ENCODE peak calls at places on chromosome 4, in eight cellular contexts. M is astrocyte of the spinal cord, K is mucosa of descending colon, F is left lung, Y is cardiac muscle cell, X is psoas muscle, W is brain microvascular endothelial cell, H is stomach. B is an unnamed sample.
A peak's percentile ranks its signal among the peaks of the same experiment; 100 is the strongest.

GRCh38 chr4:7217453-7218310 is 25.3 kb downstream of the SORCS2 start:
- DNase-seq in H (peak; percentile 41), W (no peak), K (peak; percentile 14), X (no peak), F (peak; percentile 68), M (no peak), Y (peak; percentile 63), B (no peak)

GRCh38 chr4:68074397-68074796 is 55.3 kb downstream of the TMPRSS11F start:
- DNase-seq in W (no peak), F (no peak), M (no peak), Y (no peak), H (no peak), X (no peak), K (no peak), B (no peak)

GRCh38 chr4:54840992-54841768 is 183.4 kb downstream of the KIT start:
- DNase-seq in Y (peak; percentile 29), X (no peak), M (peak; percentile 12), F (no peak), K (peak; percentile 7), W (peak; percentile 33), H (peak; percentile 30), B (no peak)

GRCh38 chr4:30912098-30912719 is 192.0 kb downstream of the PCDH7 start:
- DNase-seq in Y (no peak), W (peak; percentile 22), F (no peak), M (peak; percentile 24), K (no peak), X (no peak), H (no peak), B (no peak)

GRCh38 chr4:110119347-110119746 is 79.1 kb downstream of the ELOVL6 start:
- DNase-seq in K (peak; percentile 57), Y (peak; percentile 50), W (no peak), F (no peak), M (no peak), X (no peak), H (peak; percentile 37), B (no peak)

GRCh38 chr4:7194251-7195137 is 2.2 kb downstream of the SORCS2 start:
- DNase-seq in H (no peak), F (peak; percentile 74), M (no peak), Y (peak; percentile 34), K (peak; percentile 27), X (peak; percentile 50), W (no peak), B (no peak)

GRCh38 chr4:143421609-143422008 is 84.9 kb downstream of the GAB1 start:
- DNase-seq in W (no peak), Y (no peak), H (no peak), M (no peak), K (no peak), F (no peak), X (no peak), B (no peak)

GRCh38 chr4:158090323-158090722 is 82.5 kb downstream of the GASK1B start:
- DNase-seq in H (peak; percentile 25), K (no peak), Y (peak; percentile 56), M (peak; percentile 34), F (no peak), W (no peak), X (no peak), B (no peak)

GRCh38 chr4:147498031-147498700 is 17.3 kb downstream of the EDNRA start:
- DNase-seq in F (no peak), Y (peak; percentile 72), M (peak; percentile 89), W (peak; percentile 69), K (no peak), H (no peak), X (no peak), B (peak; percentile 24)

GRCh38 chr4:26248647-26249046 is 72.2 kb upstream of the RBPJ start:
- DNase-seq in W (peak; percentile 65), M (peak; percentile 81), X (no peak), Y (peak; percentile 81), K (peak; percentile 63), H (no peak), F (no peak), B (no peak)

GRCh38 chr4:73721419-73721818 is 18.9 kb upstream of the CXCL8 start:
- DNase-seq in H (no peak), M (peak; percentile 54), X (no peak), Y (peak; percentile 93), W (peak; percentile 44), F (no peak), K (no peak), B (no peak)

GRCh38 chr4:146359771-146360170 is 145.4 kb downstream of the REELD1 start:
- DNase-seq in F (no peak), W (no peak), Y (no peak), M (no peak), X (no peak), H (no peak), K (no peak), B (no peak)

GRCh38 chr4:140756292-140757219 is at the start of gene TBC1D9:
- DNase-seq in F (peak; percentile 87), X (peak; percentile 76), W (peak; percentile 69), Y (peak; percentile 85), M (peak; percentile 68), H (peak; percentile 79), K (peak; percentile 86), B (peak; percentile 75)

GRCh38 chr4:4461850-4462249 is 74.9 kb downstream of the NSG1 start:
- DNase-seq in X (no peak), K (peak; percentile 24), H (peak; percentile 43), W (no peak), M (no peak), F (no peak), Y (no peak), B (no peak)

GRCh38 chr4:88597970-88598369 is 5.7 kb downstream of the HERC3 start:
- DNase-seq in M (no peak), X (no peak), H (no peak), K (no peak), W (no peak), Y (no peak), F (no peak), B (no peak)

GRCh38 chr4:165877291-165877690 is 4.3 kb downstream of the TLL1 start:
- DNase-seq in H (no peak), K (no peak), X (no peak), F (no peak), W (peak; percentile 48), Y (peak; percentile 55), M (no peak), B (no peak)

GRCh38 chr4:72846280-72847111 is 223.0 kb downstream of the COX18 start:
- DNase-seq in K (peak; percentile 1), Y (peak; percentile 35), F (no peak), H (no peak), M (no peak), X (no peak), W (peak; percentile 34), B (peak; percentile 59)

GRCh38 chr4:150960818-150961217 is 54.3 kb downstream of the LRBA start:
- DNase-seq in M (no peak), F (no peak), X (no peak), K (peak; percentile 43), W (peak; percentile 56), Y (peak; percentile 40), H (peak; percentile 37), B (no peak)

GRCh38 chr4:6582889-6583504 is 8.0 kb downstream of the MAN2B2 start:
- DNase-seq in K (no peak), H (no peak), W (peak; percentile 34), M (peak; percentile 25), Y (peak; percentile 33), F (no peak), X (no peak), B (no peak)

DNA sequence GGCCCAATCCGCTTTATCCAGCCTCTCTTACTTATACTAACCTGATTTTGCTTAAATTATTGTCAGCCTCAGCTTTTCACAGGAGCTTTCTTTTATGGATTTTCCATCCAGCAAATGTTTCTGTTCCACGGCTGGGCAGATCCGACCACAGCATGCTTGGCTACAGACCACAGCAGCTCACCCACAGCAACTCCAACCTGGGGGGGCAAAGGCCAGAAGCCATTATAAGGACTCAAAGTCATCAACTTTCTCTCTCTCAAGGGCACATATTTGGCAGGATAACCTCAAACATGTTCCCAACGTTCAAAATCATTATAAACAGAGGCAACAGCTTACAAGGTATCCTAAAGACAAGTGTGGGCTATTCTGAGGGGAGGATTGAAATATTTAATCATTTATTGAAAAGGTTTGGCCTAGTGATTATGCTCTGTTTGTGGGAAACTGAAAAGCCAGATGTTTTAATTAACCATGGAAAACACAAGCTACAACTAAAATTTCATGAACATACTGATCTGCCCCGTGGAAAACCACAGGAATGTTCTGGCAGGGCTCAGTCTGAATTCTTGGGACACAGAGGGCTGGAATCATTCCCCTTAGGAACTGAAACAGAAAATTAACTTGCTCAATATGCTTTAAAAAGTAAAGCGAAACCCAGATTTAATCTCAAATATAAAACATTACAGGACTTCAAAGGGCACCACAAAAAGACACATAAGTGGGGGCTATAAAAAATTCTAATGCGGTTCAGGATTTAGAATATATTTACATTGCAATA is 71.2 kb downstream of the APBB2 start:
- DNase-seq in F (peak; percentile 56), Y (peak; percentile 97), X (peak; percentile 63), M (peak; percentile 96), W (peak; percentile 82), H (peak; percentile 62), K (peak; percentile 23), B (peak; percentile 64)
- H3K4me3 ChIP-seq in F (no peak overlapping the region), Y (no peak overlapping the region), X (peak overlapping the region; percentile 3), M (no peak overlapping the region), W (peak overlapping the region; percentile 6), H (no peak overlapping the region), K (no peak overlapping the region), B (no peak overlapping the region)

GRCh38 chr4:124542021-124542420 is 170.5 kb downstream of the ANKRD50 start:
- DNase-seq in M (no peak), F (no peak), K (no peak), W (no peak), Y (no peak), X (no peak), H (no peak), B (no peak)
- H3K4me3 ChIP-seq in M (no peak overlapping the region), F (no peak overlapping the region), K (no peak overlapping the region), W (no peak overlapping the region), Y (no peak overlapping the region), X (no peak overlapping the region), H (no peak overlapping the region), B (no peak overlapping the region)

DNA sequence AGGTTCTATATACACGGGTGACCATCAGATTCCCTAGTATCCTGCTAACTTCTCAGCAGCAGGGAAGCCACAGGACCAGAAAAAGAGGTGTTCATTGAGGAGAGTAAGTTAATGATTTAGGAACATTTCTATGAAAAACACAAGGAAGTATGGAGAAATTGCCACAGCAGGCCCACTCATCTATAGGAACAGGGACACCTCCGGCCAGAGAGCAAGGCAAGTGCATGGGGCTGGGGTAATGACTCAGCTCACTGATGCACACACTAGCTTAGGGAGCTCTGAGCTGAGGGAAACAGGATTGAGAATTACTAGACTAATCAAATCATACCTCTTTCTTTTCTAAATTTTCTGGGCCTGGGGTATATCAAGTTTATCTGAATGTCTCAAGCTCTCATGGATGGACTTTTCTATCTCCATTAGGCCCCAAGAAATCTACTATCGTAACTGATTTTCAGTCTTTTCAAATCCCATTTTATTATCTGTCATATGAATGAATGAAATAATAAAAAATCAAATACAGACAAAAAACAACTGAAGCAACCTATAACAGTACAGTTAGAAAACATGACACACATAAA is 89.9 kb downstream of the FBXO8 start:
- DNase-seq in M (no peak), F (no peak), H (no peak), K (no peak), X (no peak), W (no peak), Y (no peak), B (no peak)
- H3K4me3 ChIP-seq in M (no peak overlapping the region), F (no peak overlapping the region), H (no peak overlapping the region), K (no peak overlapping the region), X (no peak overlapping the region), W (no peak overlapping the region), Y (no peak overlapping the region), B (no peak overlapping the region)

DNA sequence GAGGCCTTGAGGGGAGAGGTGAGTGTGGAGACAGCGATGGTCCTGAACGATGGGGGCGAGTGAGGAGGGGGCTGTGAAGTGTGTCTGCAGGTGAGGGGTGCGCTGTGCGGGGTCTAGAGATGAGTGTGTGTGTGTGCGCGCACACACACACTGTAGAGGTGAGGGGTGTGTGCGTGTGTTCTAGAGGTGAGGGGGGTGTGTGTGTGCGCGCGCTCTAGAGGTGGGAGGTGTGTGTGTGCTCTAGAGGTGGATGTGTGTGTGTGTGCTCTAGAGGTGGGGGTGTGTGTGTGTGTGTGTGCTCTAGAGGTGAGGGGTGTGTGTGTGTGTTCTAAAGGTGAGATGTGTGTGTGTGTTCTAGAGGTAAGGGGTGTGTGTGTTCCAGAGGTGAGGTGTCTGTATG is 574 bp downstream of the BST1 start:
- DNase-seq in F (no peak), H (no peak), Y (no peak), W (no peak), X (no peak), M (no peak), K (no peak), B (no peak)
- H3K4me3 ChIP-seq in F (peak overlapping the region; percentile 44), H (peak overlapping the region; percentile 57), Y (no peak overlapping the region), W (peak overlapping the region; percentile 66), X (peak overlapping the region; percentile 63), M (peak overlapping the region; percentile 52), K (no peak overlapping the region), B (peak overlapping the region; percentile 41)

B was measured in SJSA1.